ENCODE peak calls at places on chromosomes 5 and 9, in eight cellular contexts. H is upper lobe of right lung, X is foreskin fibroblast, G is GM10248, V is HL-60, F is HFF-Myc, N is right atrium auricular region, K is stomach. I is an unnamed sample.

GRCh38 chr5:112163435-112163834 is 255.6 kb downstream of the EPB41L4A start:
- DNase-seq in H (no peak), X (no peak), G (no peak), V (no peak), F (no peak), N (no peak), K (no peak), I (no peak)

GRCh38 chr9:83932001-83932400 is 10.8 kb upstream of the KIF27 start:
- DNase-seq in H (no peak), X (peak), G (no peak), V (no peak), F (no peak), N (no peak), K (no peak), I (no peak)

GRCh38 chr9:132857601-132858342 is 20.3 kb downstream of the AK8 start:
- DNase-seq in H (no peak), X (no peak), G (no peak), V (no peak), F (no peak), N (no peak), K (no peak), I (no peak)

GRCh38 chr5:96288845-96289185 is 144.2 kb downstream of the PCSK1 start:
- DNase-seq in H (no peak), X (peak), G (no peak), V (no peak), F (no peak), N (no peak), K (no peak), I (no peak)

GRCh38 chr9:103997861-103998370 is 96.2 kb upstream of the SMC2 start:
- DNase-seq in H (no peak), X (no peak), G (no peak), V (no peak), F (no peak), N (no peak), K (no peak), I (no peak)

GRCh38 chr9:15101046-15101445 is 190.8 kb upstream of the FREM1 start:
- DNase-seq in H (no peak), X (peak), G (no peak), V (no peak), F (no peak), N (no peak), K (no peak), I (no peak)

GRCh38 chr5:51131266-51131665 is 252.0 kb upstream of the ISL1 start:
- DNase-seq in H (no peak), X (no peak), G (no peak), V (no peak), F (no peak), N (no peak), K (no peak), I (no peak)

GRCh38 chr9:107243757-107244156 is 39.3 kb upstream of the RAD23B start:
- DNase-seq in H (no peak), X (peak), G (peak), V (no peak), F (no peak), N (no peak), K (peak), I (no peak)

GRCh38 chr9:26292943-26293342 is 599.7 kb downstream of the CAAP1 start:
- DNase-seq in H (no peak), X (peak), G (no peak), V (no peak), F (no peak), N (no peak), K (no peak), I (no peak)

GRCh38 chr5:37370864-37371726 is at the start of gene NUP155:
- DNase-seq in H (peak), X (peak), G (peak), V (peak), F (peak), N (peak), K (peak), I (peak)

GRCh38 chr5:31119938-31120641 is 73.4 kb upstream of the CDH6 start:
- DNase-seq in H (no peak), X (peak), G (no peak), V (no peak), F (no peak), N (no peak), K (no peak), I (no peak)

GRCh38 chr5:107670927-107671741 is at the start of gene EFNA5:
- DNase-seq in H (peak), X (peak), G (peak), V (no peak), F (no peak), N (peak), K (peak), I (peak)

GRCh38 chr9:109859447-109859846 is 79.4 kb downstream of the PALM2AKAP2 start:
- DNase-seq in H (no peak), X (peak), G (no peak), V (no peak), F (no peak), N (no peak), K (no peak), I (no peak)

DNA sequence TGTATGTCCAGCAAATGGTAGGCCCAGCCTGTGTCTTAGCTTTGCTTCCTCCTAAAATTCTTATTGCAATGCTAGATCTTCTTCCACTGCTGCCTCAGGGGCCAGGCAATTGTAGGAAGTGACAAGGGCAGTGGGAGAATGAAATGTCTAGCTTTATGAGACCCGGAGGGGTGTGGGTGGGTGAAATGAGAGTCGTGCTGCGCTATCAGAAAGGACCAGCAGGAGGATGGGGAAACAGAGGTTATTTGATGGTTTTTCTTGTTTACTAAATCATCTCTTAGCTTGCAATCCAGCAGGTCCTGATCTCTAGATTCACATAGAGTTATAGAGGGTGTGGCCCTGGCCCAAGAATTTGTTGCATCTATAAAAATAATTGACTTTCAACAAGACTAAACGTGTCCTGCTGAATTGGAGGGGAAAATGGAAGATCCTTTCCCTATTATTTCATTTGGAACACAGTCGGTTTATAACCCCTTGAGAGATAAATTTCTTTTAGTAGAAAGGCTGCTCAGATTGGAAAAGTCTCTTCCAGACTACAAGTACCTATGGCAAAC is 43.6 kb downstream of the ZNF366 start:
- DNase-seq in H (no peak), X (no peak), G (no peak), V (no peak), F (no peak), N (no peak), K (no peak), I (no peak)
- TF ChIP-seq CTCF in H (no peak), X (no peak), G (no peak), V (no peak), F (no peak), N (peak), K (no peak), I (no peak)

DNA sequence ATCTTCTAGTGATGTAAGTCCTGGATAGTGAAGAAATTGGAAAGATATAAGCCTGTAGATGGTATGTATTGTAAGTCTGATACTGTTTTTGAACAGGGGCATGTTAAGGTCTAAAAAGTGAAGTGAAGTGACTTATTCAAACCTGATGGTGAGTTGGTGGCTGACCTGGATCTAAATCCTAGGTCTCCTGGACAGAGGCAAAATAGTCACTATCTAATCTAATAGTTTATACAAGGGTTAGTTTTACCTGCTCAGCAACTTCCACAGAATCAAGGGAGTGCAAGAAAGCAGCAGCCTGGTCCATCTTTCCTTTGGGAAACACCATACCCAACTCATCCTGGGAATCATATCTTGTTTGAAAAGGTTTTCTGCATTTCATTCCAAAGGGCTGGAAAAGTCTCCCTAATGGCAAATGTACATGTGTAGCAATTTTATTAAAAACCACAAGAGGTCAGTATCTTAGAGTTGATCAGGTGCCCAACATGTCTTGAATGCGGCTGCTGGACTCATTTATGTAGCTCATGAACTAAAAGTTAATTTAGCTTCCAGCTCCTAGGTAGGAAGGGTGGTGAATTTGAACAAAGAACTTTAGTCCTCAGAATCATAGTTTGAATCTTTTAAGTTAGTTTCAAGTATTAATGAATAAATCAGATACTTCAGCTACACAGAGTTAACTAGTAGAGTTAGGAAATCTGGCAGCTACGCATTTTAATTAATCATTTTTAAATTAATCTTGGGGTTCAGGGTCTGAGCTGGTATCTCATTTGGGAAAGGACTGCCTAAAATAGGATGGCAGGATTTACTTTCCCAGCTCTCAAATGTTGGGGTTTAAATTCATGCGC is 26.0 kb downstream of the SKP2 start:
- DNase-seq in H (no peak), X (peak), G (no peak), V (no peak), F (peak), N (no peak), K (no peak), I (no peak)
- TF ChIP-seq CTCF in H (peak), X (peak), G (no peak), V (no peak), F (peak), N (peak), K (peak), I (peak)

DNA sequence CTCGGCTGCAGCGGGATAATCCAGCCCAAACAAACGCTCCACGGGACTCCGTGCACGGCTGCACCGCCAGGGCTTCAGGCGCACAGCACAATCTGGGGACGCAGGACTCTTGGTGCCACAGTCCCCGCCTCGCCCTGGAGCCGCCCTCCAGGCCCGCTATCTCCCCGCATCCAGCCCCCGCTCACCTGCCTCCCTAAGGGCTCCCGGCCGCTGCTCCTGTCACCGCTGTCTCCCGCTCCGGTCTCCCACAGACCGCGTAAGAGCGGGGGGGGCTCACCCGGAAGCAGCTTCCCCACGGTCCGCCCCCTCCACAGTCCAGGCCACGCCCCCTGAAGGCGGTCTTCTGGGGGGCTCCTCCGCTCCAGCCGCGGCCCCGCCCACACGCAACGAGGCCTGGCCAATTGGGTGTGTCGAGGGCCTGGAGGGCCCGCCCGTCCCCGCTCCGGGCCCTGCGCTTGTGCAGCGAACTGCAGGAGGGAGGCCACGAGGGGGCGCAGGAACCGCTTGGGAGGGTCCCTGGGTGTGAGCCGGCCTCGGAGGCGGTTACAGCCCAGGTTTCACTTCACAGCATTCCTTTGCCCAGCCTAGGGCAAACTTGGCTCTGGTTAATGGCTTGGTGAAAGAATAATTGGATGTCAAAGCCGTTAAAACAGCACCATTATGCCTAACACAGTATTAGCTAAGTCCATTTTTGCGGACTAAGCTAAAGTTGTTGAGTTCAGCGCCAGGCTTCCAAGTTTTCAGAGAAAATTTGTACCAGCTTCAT is at the start of gene ALAD:
- DNase-seq in H (peak), X (peak), G (peak), V (peak), F (peak), N (peak), K (peak), I (peak)
- TF ChIP-seq CTCF in H (peak), X (peak), G (peak), V (peak), F (peak), N (peak), K (peak), I (peak)

GRCh38 chr5:179287631-179288030 is 57.6 kb downstream of the ADAMTS2 start:
- DNase-seq in H (peak), X (no peak), G (no peak), V (no peak), F (no peak), N (no peak), K (no peak), I (no peak)
- TF ChIP-seq CTCF in H (no peak), X (no peak), G (no peak), V (no peak), F (no peak), N (no peak), K (no peak), I (no peak)

DNA sequence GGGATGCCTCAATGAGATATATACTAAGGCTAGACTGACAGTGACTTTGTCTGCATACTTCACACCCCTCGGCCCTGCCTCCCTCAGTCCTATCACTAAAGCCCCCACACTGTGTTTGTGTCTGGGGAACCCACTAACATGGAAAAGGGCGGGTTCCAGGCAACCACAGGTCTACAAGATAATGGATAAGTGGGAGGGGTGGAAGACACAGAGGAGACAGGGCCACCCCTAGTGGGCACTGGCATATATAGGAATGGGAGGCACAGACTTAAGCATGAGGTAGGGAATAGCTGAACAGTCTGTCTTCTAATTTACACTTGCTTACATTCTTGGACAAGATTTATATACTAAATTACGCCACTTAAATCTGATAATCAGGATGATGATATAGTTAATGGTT is 74.0 kb downstream of the SLIT3 start:
- DNase-seq in H (no peak), X (no peak), G (no peak), V (no peak), F (no peak), N (no peak), K (no peak), I (no peak)
- TF ChIP-seq CTCF in H (no peak), X (no peak), G (no peak), V (no peak), F (peak), N (no peak), K (no peak), I (no peak)

GRCh38 chr5:138449501-138450239 is 10.8 kb downstream of the REEP2 start:
- DNase-seq in H (peak), X (peak), G (peak), V (no peak), F (no peak), N (peak), K (peak), I (peak)
- TF ChIP-seq CTCF in H (peak), X (peak), G (peak), V (peak), F (peak), N (peak), K (peak), I (peak)

GRCh38 chr5:39151731-39152130 is 67.6 kb downstream of the FYB1 start:
- DNase-seq in H (no peak), X (no peak), G (no peak), V (peak), F (no peak), N (no peak), K (no peak), I (no peak)

GRCh38 chr5:39149966-39150365 is 69.4 kb downstream of the FYB1 start:
- DNase-seq in H (no peak), X (no peak), G (no peak), V (no peak), F (no peak), N (no peak), K (no peak), I (no peak)

GRCh38 chr5:39146831-39147540 is 72.4 kb downstream of the FYB1 start:
- DNase-seq in H (no peak), X (no peak), G (no peak), V (no peak), F (no peak), N (no peak), K (no peak), I (no peak)

DNA sequence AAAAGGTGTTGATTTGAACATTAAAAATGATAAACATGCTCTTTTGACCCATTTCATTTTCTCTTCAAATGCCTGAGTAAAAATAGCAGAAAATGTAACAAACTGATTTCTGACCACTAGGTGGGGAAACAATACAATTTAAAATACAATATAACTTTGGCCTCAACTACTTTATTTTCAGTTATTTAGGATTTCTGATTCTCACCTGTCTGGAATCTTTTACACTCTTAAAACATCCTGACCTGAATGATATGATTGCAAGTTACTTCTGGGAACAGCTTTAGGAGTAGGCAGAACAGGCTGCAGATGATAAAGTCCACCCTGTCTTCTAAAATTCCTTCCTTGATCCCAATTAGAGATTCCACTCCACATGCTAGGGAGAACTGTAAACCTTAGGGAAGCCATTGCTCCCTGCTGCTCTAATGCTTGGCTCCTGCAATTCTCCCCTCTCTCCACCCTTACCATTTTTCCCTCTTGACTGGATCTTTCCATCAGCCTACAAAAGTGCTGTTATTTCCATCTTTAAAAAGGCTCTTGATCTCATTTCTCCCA is 70.3 kb downstream of the FYB1 start:
- DNase-seq in H (no peak), X (peak), G (peak), V (no peak), F (no peak), N (no peak), K (no peak), I (no peak)
- TF ChIP-seq CTCF in H (peak), X (peak), G (no peak), V (peak), F (peak), N (peak), K (peak), I (peak)

GRCh38 chr9:98117984-98118639 is 910 bp downstream of the TRIM14 start:
- DNase-seq in H (no peak), X (peak), G (peak), V (no peak), F (peak), N (no peak), K (peak), I (no peak)
- TF ChIP-seq CTCF in H (peak), X (peak), G (peak), V (peak), F (peak), N (no peak), K (no peak), I (no peak)

GRCh38 chr5:42520203-42520602 is 97.0 kb downstream of the GHR start:
- DNase-seq in H (no peak), X (no peak), G (no peak), V (no peak), F (no peak), N (no peak), K (no peak), I (no peak)
- TF ChIP-seq CTCF in H (no peak), X (no peak), G (no peak), V (no peak), F (no peak), N (no peak), K (no peak), I (no peak)

I was measured in endothelial cell.